ENCODE peak calls at places on chromosome 19, in five cellular contexts. R, U, I, X and L are unnamed samples.

GRCh38 chr19:42088471-42089190 is 12.7 kb downstream of the ZNF574 start:
- DNase-seq in R (no peak), U (peak), I (peak), X (no peak), L (no peak)

GRCh38 chr19:634975-635652 is 1.8 kb upstream of the POLRMT start:
- DNase-seq in R (no peak), U (no peak), I (no peak), X (no peak), L (no peak)

GRCh38 chr19:1618157-1619093 is 13.2 kb upstream of the UQCR11 start:
- DNase-seq in R (peak), U (no peak), I (no peak), X (peak), L (no peak)

GRCh38 chr19:37997911-37998344 is 90.9 kb downstream of the SIPA1L3 start:
- DNase-seq in R (peak), U (no peak), I (peak), X (peak), L (no peak)

GRCh38 chr19:6693681-6694080 is 23.7 kb upstream of the TNFSF14 start:
- DNase-seq in R (no peak), U (no peak), I (no peak), X (no peak), L (peak)

GRCh38 chr19:29517412-29517811 is 8.4 kb upstream of the VSTM2B start:
- DNase-seq in R (no peak), U (no peak), I (no peak), X (no peak), L (no peak)

GRCh38 chr19:7159105-7159933 is 89.8 kb downstream of the ZNF557 start:
- DNase-seq in R (no peak), U (peak), I (peak), X (peak), L (no peak)

GRCh38 chr19:49818691-49819331 is 722 bp downstream of the MED25 start:
- DNase-seq in R (no peak), U (no peak), I (no peak), X (peak), L (no peak)

GRCh38 chr19:55406869-55407624 is 541 bp downstream of the UBE2S start:
- DNase-seq in R (no peak), U (peak), I (no peak), X (peak), L (no peak)

GRCh38 chr19:57687363-57688010 is 5.7 kb downstream of the ZNF551 start:
- DNase-seq in R (no peak), U (no peak), I (no peak), X (no peak), L (no peak)

GRCh38 chr19:57689750-57690149 is 8.0 kb downstream of the ZNF551 start:
- DNase-seq in R (no peak), U (no peak), I (no peak), X (no peak), L (no peak)

GRCh38 chr19:57682226-57682766 is 519 bp downstream of the ZNF551 start:
- DNase-seq in R (no peak), U (no peak), I (no peak), X (no peak), L (peak)

GRCh38 chr19:57688011-57688763 is 6.4 kb downstream of the ZNF551 start:
- DNase-seq in R (no peak), U (no peak), I (no peak), X (no peak), L (no peak)

DNA sequence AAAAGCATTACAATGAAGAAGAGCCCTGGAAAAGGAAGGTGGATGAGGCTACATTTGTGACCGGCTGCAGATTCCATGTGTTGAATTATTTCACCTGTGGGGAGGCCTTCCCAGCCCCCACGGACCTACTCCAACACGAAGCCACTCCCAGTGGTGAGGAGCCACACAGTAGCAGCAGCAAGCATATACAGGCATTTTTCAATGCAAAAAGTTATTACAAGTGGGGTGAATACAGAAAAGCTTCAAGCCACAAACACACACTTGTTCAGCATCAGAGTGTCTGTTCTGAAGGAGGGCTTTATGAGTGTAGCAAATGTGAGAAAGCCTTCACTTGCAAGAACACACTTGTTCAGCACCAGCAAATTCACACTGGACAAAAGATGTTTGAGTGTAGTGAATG is 5.0 kb downstream of the ZNF551 start:
- DNase-seq in R (no peak), U (no peak), I (no peak), X (no peak), L (no peak)
- H3K4me3 ChIP-seq in R (no peak), U (no peak), I (no peak), X (no peak), L (no peak)

GRCh38 chr19:12865746-12866415 is 15.4 kb downstream of the DNASE2 start:
- DNase-seq in R (no peak), U (no peak), I (no peak), X (no peak), L (no peak)

GRCh38 chr19:12864721-12865715 is 16.2 kb downstream of the DNASE2 start:
- DNase-seq in R (no peak), U (no peak), I (no peak), X (no peak), L (no peak)

GRCh38 chr19:12868540-12869112 is 12.6 kb downstream of the DNASE2 start:
- DNase-seq in R (no peak), U (no peak), I (no peak), X (no peak), L (peak)

GRCh38 chr19:12867120-12868099 is 13.8 kb downstream of the DNASE2 start:
- DNase-seq in R (no peak), U (peak), I (no peak), X (peak), L (no peak)

GRCh38 chr19:12866416-12867119 is 14.7 kb downstream of the DNASE2 start:
- DNase-seq in R (no peak), U (peak), I (no peak), X (no peak), L (no peak)
- H3K4me3 ChIP-seq in R (no peak), U (peak), I (no peak), X (no peak), L (no peak)

DNA sequence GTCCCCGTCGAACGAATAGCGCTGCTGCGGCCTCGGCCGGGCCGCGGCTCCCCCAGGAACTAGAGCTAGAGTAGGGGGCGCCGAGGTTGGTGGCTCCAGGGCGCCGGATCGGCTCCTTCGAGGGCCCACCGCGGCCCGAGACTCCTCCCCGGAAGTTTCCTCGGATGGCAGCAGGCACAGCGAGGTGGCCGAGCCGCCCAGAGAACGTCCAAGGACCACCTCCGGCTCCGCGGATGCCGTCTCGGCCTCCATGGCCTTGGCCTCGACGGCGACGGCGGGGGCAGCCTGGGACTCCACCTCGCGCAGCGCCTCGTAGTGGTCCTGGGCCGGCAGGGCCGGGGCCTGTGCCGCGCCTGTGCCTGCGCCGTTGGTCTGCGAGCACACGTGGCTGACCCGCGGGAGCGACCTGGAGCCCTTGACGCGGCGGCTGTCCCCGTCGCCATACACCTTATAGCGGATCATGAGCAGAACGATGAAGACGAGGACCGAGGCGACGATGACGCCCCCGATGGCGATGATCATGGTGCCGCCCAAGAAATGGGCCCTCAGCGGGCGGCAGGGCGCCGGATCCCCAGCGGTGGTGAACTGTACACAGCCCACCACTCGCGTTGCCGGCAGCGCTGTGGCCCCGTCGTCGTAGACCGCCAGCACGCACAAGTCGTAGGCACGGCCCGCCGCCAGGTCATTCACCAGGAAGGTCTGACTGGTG is 11.8 kb downstream of the IFNL1 start:
- DNase-seq in R (no peak), U (peak), I (no peak), X (peak), L (no peak)
- H3K4me3 ChIP-seq in R (no peak), U (peak), I (no peak), X (peak), L (no peak)

GRCh38 chr19:15249912-15250634 is 17.8 kb upstream of the EPHX3 start:
- DNase-seq in R (no peak), U (no peak), I (peak), X (peak), L (no peak)
- H3K4me3 ChIP-seq in R (no peak), U (no peak), I (peak), X (no peak), L (no peak)